ENCODE peak calls at places on chromosomes 11 and 22, in nine cellular contexts. One of them, this sample, is unnamed.

GRCh38 chr11:65496304-65497140 is 2.3 kb upstream of the MALAT1 start:
- DNase-seq in Caco-2: no peak
- DNase-seq in activated CD4-positive, alpha-beta memory T cell treated with anti-CD3 and anti-CD28 coated beads, Interleukin-2, amount 10 ng/mL, durations not matched to agents 7 days and 5 days: peak; percentile 34
- DNase-seq in GM04504: no peak
- DNase-seq in smooth muscle cell of the brain vasculature: no peak
- DNase-seq in HT1080: peak; percentile 14
- DNase-seq in ovary: no peak
- DNase-seq in activated T-helper 1 cell treated with anti-CD3 and anti-CD28 coated beads, Interleukin-2, amount 50 U/mL, for 16 hours: no peak
- DNase-seq in brain microvascular endothelial cell: peak; percentile 22
- DNase-seq in this sample: no peak

GRCh38 chr11:3128356-3129180 is 36.5 kb downstream of the OSBPL5 start:
- DNase-seq in Caco-2: no peak
- DNase-seq in activated CD4-positive, alpha-beta memory T cell treated with anti-CD3 and anti-CD28 coated beads, Interleukin-2, amount 10 ng/mL, durations not matched to agents 7 days and 5 days: no peak
- DNase-seq in GM04504: no peak
- DNase-seq in smooth muscle cell of the brain vasculature: no peak
- DNase-seq in HT1080: no peak
- DNase-seq in ovary: no peak
- DNase-seq in activated T-helper 1 cell treated with anti-CD3 and anti-CD28 coated beads, Interleukin-2, amount 50 U/mL, for 16 hours: no peak
- DNase-seq in brain microvascular endothelial cell: no peak
- DNase-seq in this sample: no peak

GRCh38 chr11:95835768-95836488 is 45.6 kb downstream of the CEP57 start:
- DNase-seq in Caco-2: peak; percentile 84
- DNase-seq in activated CD4-positive, alpha-beta memory T cell treated with anti-CD3 and anti-CD28 coated beads, Interleukin-2, amount 10 ng/mL, durations not matched to agents 7 days and 5 days: peak; percentile 57
- DNase-seq in GM04504: peak; percentile 77
- DNase-seq in smooth muscle cell of the brain vasculature: peak; percentile 74
- DNase-seq in HT1080: peak; percentile 81
- DNase-seq in ovary: peak; percentile 45
- DNase-seq in activated T-helper 1 cell treated with anti-CD3 and anti-CD28 coated beads, Interleukin-2, amount 50 U/mL, for 16 hours: peak; percentile 29
- DNase-seq in brain microvascular endothelial cell: peak; percentile 90
- DNase-seq in this sample: peak; percentile 10

GRCh38 chr22:46612904-46613605 is 7.1 kb upstream of the GRAMD4 start:
- DNase-seq in Caco-2: no peak
- DNase-seq in activated CD4-positive, alpha-beta memory T cell treated with anti-CD3 and anti-CD28 coated beads, Interleukin-2, amount 10 ng/mL, durations not matched to agents 7 days and 5 days: peak; percentile 74
- DNase-seq in GM04504: no peak
- DNase-seq in smooth muscle cell of the brain vasculature: no peak
- DNase-seq in HT1080: no peak
- DNase-seq in ovary: no peak
- DNase-seq in activated T-helper 1 cell treated with anti-CD3 and anti-CD28 coated beads, Interleukin-2, amount 50 U/mL, for 16 hours: no peak
- DNase-seq in brain microvascular endothelial cell: no peak
- DNase-seq in this sample: peak; percentile 41

GRCh38 chr11:128757886-128758612 is 64.2 kb downstream of the FLI1 start:
- DNase-seq in Caco-2: no peak
- DNase-seq in activated CD4-positive, alpha-beta memory T cell treated with anti-CD3 and anti-CD28 coated beads, Interleukin-2, amount 10 ng/mL, durations not matched to agents 7 days and 5 days: peak; percentile 54
- DNase-seq in GM04504: no peak
- DNase-seq in smooth muscle cell of the brain vasculature: no peak
- DNase-seq in HT1080: no peak
- DNase-seq in ovary: no peak
- DNase-seq in activated T-helper 1 cell treated with anti-CD3 and anti-CD28 coated beads, Interleukin-2, amount 50 U/mL, for 16 hours: no peak
- DNase-seq in brain microvascular endothelial cell: no peak
- DNase-seq in this sample: no peak

GRCh38 chr11:70477607-70478006 is 79.3 kb downstream of the CTTN start:
- DNase-seq in Caco-2: no peak
- DNase-seq in activated CD4-positive, alpha-beta memory T cell treated with anti-CD3 and anti-CD28 coated beads, Interleukin-2, amount 10 ng/mL, durations not matched to agents 7 days and 5 days: no peak
- DNase-seq in GM04504: no peak
- DNase-seq in smooth muscle cell of the brain vasculature: no peak
- DNase-seq in HT1080: no peak
- DNase-seq in ovary: no peak
- DNase-seq in activated T-helper 1 cell treated with anti-CD3 and anti-CD28 coated beads, Interleukin-2, amount 50 U/mL, for 16 hours: no peak
- DNase-seq in brain microvascular endothelial cell: no peak
- DNase-seq in this sample: peak; percentile 24

GRCh38 chr11:115665345-115665901 is 161.2 kb upstream of the CADM1 start:
- DNase-seq in Caco-2: no peak
- DNase-seq in activated CD4-positive, alpha-beta memory T cell treated with anti-CD3 and anti-CD28 coated beads, Interleukin-2, amount 10 ng/mL, durations not matched to agents 7 days and 5 days: no peak
- DNase-seq in GM04504: no peak
- DNase-seq in smooth muscle cell of the brain vasculature: no peak
- DNase-seq in HT1080: no peak
- DNase-seq in ovary: no peak
- DNase-seq in activated T-helper 1 cell treated with anti-CD3 and anti-CD28 coated beads, Interleukin-2, amount 50 U/mL, for 16 hours: no peak
- DNase-seq in brain microvascular endothelial cell: no peak
- DNase-seq in this sample: no peak

GRCh38 chr11:2725367-2726300 is 25.8 kb upstream of the KCNQ1OT1 start:
- DNase-seq in Caco-2: peak; percentile 86
- DNase-seq in activated CD4-positive, alpha-beta memory T cell treated with anti-CD3 and anti-CD28 coated beads, Interleukin-2, amount 10 ng/mL, durations not matched to agents 7 days and 5 days: no peak
- DNase-seq in GM04504: peak; percentile 21
- DNase-seq in smooth muscle cell of the brain vasculature: no peak
- DNase-seq in HT1080: no peak
- DNase-seq in ovary: peak; percentile 91
- DNase-seq in activated T-helper 1 cell treated with anti-CD3 and anti-CD28 coated beads, Interleukin-2, amount 50 U/mL, for 16 hours: no peak
- DNase-seq in brain microvascular endothelial cell: peak; percentile 21
- DNase-seq in this sample: no peak

GRCh38 chr11:47941907-47942558 is 38.3 kb upstream of the PTPRJ start:
- DNase-seq in Caco-2: no peak
- DNase-seq in activated CD4-positive, alpha-beta memory T cell treated with anti-CD3 and anti-CD28 coated beads, Interleukin-2, amount 10 ng/mL, durations not matched to agents 7 days and 5 days: no peak
- DNase-seq in GM04504: no peak
- DNase-seq in smooth muscle cell of the brain vasculature: no peak
- DNase-seq in HT1080: no peak
- DNase-seq in ovary: no peak
- DNase-seq in activated T-helper 1 cell treated with anti-CD3 and anti-CD28 coated beads, Interleukin-2, amount 50 U/mL, for 16 hours: no peak
- DNase-seq in brain microvascular endothelial cell: no peak
- DNase-seq in this sample: no peak

GRCh38 chr11:85029964-85030363 is 597.2 kb downstream of the DLG2 start:
- DNase-seq in Caco-2: no peak
- DNase-seq in activated CD4-positive, alpha-beta memory T cell treated with anti-CD3 and anti-CD28 coated beads, Interleukin-2, amount 10 ng/mL, durations not matched to agents 7 days and 5 days: no peak
- DNase-seq in GM04504: no peak
- DNase-seq in smooth muscle cell of the brain vasculature: peak; percentile 4
- DNase-seq in HT1080: peak; percentile 36
- DNase-seq in ovary: no peak
- DNase-seq in activated T-helper 1 cell treated with anti-CD3 and anti-CD28 coated beads, Interleukin-2, amount 50 U/mL, for 16 hours: no peak
- DNase-seq in brain microvascular endothelial cell: peak; percentile 28
- DNase-seq in this sample: no peak

GRCh38 chr11:86955111-86955673 is at the start of gene FZD4:
- DNase-seq in Caco-2: peak; percentile 96
- DNase-seq in activated CD4-positive, alpha-beta memory T cell treated with anti-CD3 and anti-CD28 coated beads, Interleukin-2, amount 10 ng/mL, durations not matched to agents 7 days and 5 days: peak; percentile 63
- DNase-seq in GM04504: peak; percentile 65
- DNase-seq in smooth muscle cell of the brain vasculature: no peak
- DNase-seq in HT1080: peak; percentile 81
- DNase-seq in ovary: peak; percentile 92
- DNase-seq in activated T-helper 1 cell treated with anti-CD3 and anti-CD28 coated beads, Interleukin-2, amount 50 U/mL, for 16 hours: no peak
- DNase-seq in brain microvascular endothelial cell: peak; percentile 75
- DNase-seq in this sample: peak; percentile 13

GRCh38 chr11:112477152-112477928 is 216.7 kb upstream of the PLET1 start:
- DNase-seq in Caco-2: no peak
- DNase-seq in activated CD4-positive, alpha-beta memory T cell treated with anti-CD3 and anti-CD28 coated beads, Interleukin-2, amount 10 ng/mL, durations not matched to agents 7 days and 5 days: no peak
- DNase-seq in GM04504: no peak
- DNase-seq in smooth muscle cell of the brain vasculature: no peak
- DNase-seq in HT1080: no peak
- DNase-seq in ovary: no peak
- DNase-seq in activated T-helper 1 cell treated with anti-CD3 and anti-CD28 coated beads, Interleukin-2, amount 50 U/mL, for 16 hours: no peak
- DNase-seq in brain microvascular endothelial cell: no peak
- DNase-seq in this sample: no peak